ENCODE peak calls at places on chromosomes 3 and 15, in seven cellular contexts. B is Peyer's patch, L is transverse colon, U is adrenal gland, G is IMR-90, I is breast epithelium, R is right lobe of liver. M is an unnamed sample.

GRCh38 chr3:181794036-181794790 is 82.5 kb downstream of the SOX2 start:
- DNase-seq in B (no peak), L (no peak), U (no peak), G (no peak), I (no peak), R (no peak), M (no peak)

GRCh38 chr15:62389887-62390792 is 225.1 kb upstream of the C2CD4B start:
- DNase-seq in B (peak), L (peak), U (peak), G (peak), I (peak), R (peak), M (peak)

GRCh38 chr3:49158792-49159191 is 7.3 kb downstream of the CCDC71 start:
- DNase-seq in B (no peak), L (no peak), U (peak), G (no peak), I (no peak), R (no peak), M (no peak)

GRCh38 chr3:35651456-35651855 is 12.1 kb downstream of the ARPP21 start:
- DNase-seq in B (no peak), L (no peak), U (no peak), G (no peak), I (no peak), R (no peak), M (no peak)

GRCh38 chr3:156418428-156418827 is 136.5 kb downstream of the SSR3 start:
- DNase-seq in B (no peak), L (no peak), U (no peak), G (no peak), I (no peak), R (no peak), M (no peak)

GRCh38 chr15:96412919-96413231 is 82.4 kb downstream of the NR2F2 start:
- DNase-seq in B (no peak), L (no peak), U (no peak), G (no peak), I (no peak), R (no peak), M (no peak)

GRCh38 chr3:48406443-48407431 is 23.1 kb downstream of the PLXNB1 start:
- DNase-seq in B (peak), L (no peak), U (peak), G (no peak), I (peak), R (peak), M (peak)

GRCh38 chr15:72184165-72184811 is 13.3 kb downstream of the GRAMD2A start:
- DNase-seq in B (peak), L (peak), U (no peak), G (no peak), I (no peak), R (no peak), M (peak)

GRCh38 chr3:197029511-197030167 is at the start of gene MELTF:
- DNase-seq in B (peak), L (peak), U (peak), G (peak), I (no peak), R (peak), M (peak)

GRCh38 chr15:63553388-63553791 is 43.8 kb upstream of the FBXL22 start:
- DNase-seq in B (no peak), L (no peak), U (peak), G (peak), I (no peak), R (no peak), M (peak)

GRCh38 chr3:16066975-16067374 is 107.5 kb upstream of the GALNT15 start:
- DNase-seq in B (no peak), L (no peak), U (no peak), G (peak), I (no peak), R (no peak), M (no peak)

DNA sequence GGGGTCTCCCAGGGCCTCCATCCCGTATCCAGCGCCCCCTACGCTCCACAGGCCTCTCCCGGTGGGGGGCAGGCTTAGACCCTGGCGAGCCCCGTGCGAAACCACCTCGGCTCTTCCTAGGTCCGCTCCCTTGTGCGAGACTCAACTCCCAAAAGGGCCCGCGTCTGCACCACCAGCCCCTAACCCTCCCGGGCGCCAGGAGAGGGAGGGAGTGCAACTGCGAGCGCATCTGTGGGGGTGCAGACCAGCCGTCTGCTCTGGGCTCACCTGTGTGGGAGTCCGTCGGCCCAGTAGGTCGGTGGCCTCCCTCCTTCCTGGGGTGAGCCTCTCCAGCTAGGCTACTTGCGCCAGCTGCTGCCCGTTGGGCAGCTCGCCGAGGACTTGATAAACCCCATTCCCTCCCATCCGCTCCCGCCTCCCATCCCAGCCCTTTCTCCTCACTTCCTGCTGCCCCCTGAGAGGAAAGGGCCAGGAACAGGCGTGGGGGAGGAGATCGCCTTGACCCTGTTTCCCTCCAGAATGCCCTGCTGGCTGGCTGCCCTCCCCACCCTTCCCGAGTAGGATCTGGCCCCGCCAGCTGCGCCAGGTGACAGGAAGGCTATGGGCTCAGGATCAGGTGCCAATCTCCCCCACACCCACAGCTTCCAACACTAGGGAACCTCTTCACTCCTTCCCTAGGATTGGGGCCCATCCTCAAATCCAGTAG is at the start of gene HYAL2:
- DNase-seq in B (no peak), L (no peak), U (peak), G (no peak), I (no peak), R (peak), M (peak)
- TF ChIP-seq POLR2A in B (no peak), L (no peak), U (no peak), G (no peak), I (no peak), R (no peak), M (no peak)

GRCh38 chr15:90239371-90239770 is 5.4 kb downstream of the GDPGP1 start:
- DNase-seq in B (no peak), L (no peak), U (no peak), G (no peak), I (no peak), R (no peak), M (no peak)

GRCh38 chr15:90240856-90241255 is 6.8 kb downstream of the GDPGP1 start:
- DNase-seq in B (no peak), L (no peak), U (no peak), G (no peak), I (no peak), R (no peak), M (no peak)

GRCh38 chr15:90241343-90242192 is 7.6 kb downstream of the GDPGP1 start:
- DNase-seq in B (no peak), L (no peak), U (peak), G (no peak), I (no peak), R (no peak), M (no peak)
- TF ChIP-seq POLR2A in B (no peak), L (no peak), U (no peak), G (no peak), I (no peak), R (no peak), M (no peak)

GRCh38 chr3:71693641-71694040 is 31.6 kb downstream of the EIF4E3 start:
- DNase-seq in B (no peak), L (no peak), U (no peak), G (no peak), I (no peak), R (no peak), M (no peak)
- TF ChIP-seq POLR2A in B (no peak), L (no peak), U (no peak), G (no peak), I (no peak), R (no peak), M (no peak)

GRCh38 chr15:55257014-55257670 is 32.5 kb downstream of the RAB27A start:
- DNase-seq in B (no peak), L (no peak), U (no peak), G (no peak), I (no peak), R (no peak), M (no peak)

GRCh38 chr15:55253580-55253979 is 36.0 kb downstream of the RAB27A start:
- DNase-seq in B (no peak), L (no peak), U (no peak), G (peak), I (no peak), R (no peak), M (no peak)

GRCh38 chr15:55256281-55257013 is 33.2 kb downstream of the RAB27A start:
- DNase-seq in B (no peak), L (no peak), U (no peak), G (peak), I (no peak), R (no peak), M (no peak)

GRCh38 chr15:55255714-55256113 is 33.9 kb downstream of the RAB27A start:
- DNase-seq in B (no peak), L (no peak), U (no peak), G (no peak), I (no peak), R (no peak), M (no peak)

DNA sequence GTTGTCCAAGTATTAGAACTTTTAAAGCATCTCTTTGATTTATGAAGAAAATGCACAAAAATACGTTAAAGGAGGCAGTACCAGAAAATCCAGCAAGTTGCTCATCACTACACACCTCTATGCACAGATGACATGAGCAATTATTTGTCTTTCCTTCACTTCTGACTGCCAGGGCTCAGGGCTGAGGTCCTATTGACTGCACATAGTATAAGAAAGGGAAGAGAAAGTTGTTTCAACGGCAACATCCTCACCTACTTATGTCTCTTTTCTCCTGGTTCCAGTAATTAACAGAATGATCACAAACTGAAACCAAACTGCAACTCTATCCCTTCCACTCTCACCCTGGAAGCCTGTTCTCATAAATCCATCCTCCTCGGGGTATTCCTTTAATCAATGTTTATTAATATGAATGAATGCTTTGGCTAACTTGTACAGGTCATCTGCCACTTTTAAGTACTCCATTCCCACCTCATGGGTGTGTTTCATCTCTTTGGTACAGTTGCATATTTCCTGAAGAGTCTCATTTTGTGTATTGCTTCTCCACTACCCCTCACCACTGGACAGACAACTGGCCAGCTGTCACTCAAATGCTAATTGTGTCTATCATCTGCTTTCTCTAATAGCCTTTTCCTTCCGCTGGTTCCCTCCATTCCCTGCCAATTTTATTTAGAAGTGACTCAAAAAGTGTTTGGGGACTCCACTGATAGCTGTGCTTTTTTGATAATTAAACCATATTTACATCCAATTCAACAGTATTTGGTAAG is 34.5 kb downstream of the RAB27A start:
- DNase-seq in B (no peak), L (no peak), U (no peak), G (no peak), I (no peak), R (no peak), M (no peak)
- TF ChIP-seq POLR2A in B (no peak), L (no peak), U (no peak), G (no peak), I (no peak), R (no peak), M (no peak)

M was measured in stomach.